ENCODE peak calls at places on chromosomes 2 and 18, in eight cellular contexts. One of them, this sample, is unnamed.

GRCh38 chr18:29749699-29750098 is 1292.8 kb downstream of the DSC3 start:
- DNase-seq in adrenal gland: no peak
- DNase-seq in CD4-positive, CD25-positive, alpha-beta regulatory T cell: no peak
- DNase-seq in retina: no peak
- DNase-seq in GM04504: peak; percentile 65
- DNase-seq in SW 1271: no peak
- DNase-seq in MG63: no peak
- DNase-seq in NB4: no peak
- DNase-seq in this sample: no peak

GRCh38 chr18:13173573-13173972 is 45.0 kb upstream of the LDLRAD4 start:
- DNase-seq in adrenal gland: no peak
- DNase-seq in CD4-positive, CD25-positive, alpha-beta regulatory T cell: no peak
- DNase-seq in retina: no peak
- DNase-seq in GM04504: no peak
- DNase-seq in SW 1271: no peak
- DNase-seq in MG63: no peak
- DNase-seq in NB4: no peak
- DNase-seq in this sample: no peak

GRCh38 chr18:24009651-24010333 is 4.8 kb upstream of the TTC39C start:
- DNase-seq in adrenal gland: no peak
- DNase-seq in CD4-positive, CD25-positive, alpha-beta regulatory T cell: no peak
- DNase-seq in retina: no peak
- DNase-seq in GM04504: no peak
- DNase-seq in SW 1271: no peak
- DNase-seq in MG63: no peak
- DNase-seq in NB4: no peak
- DNase-seq in this sample: no peak

GRCh38 chr2:68734688-68735525 is at the start of gene ARHGAP25:
- DNase-seq in adrenal gland: no peak
- DNase-seq in CD4-positive, CD25-positive, alpha-beta regulatory T cell: no peak
- DNase-seq in retina: no peak
- DNase-seq in GM04504: no peak
- DNase-seq in SW 1271: no peak
- DNase-seq in MG63: no peak
- DNase-seq in NB4: peak; percentile 89
- DNase-seq in this sample: no peak

GRCh38 chr2:3291113-3291512 is 86.5 kb downstream of the EIPR1 start:
- DNase-seq in adrenal gland: no peak
- DNase-seq in CD4-positive, CD25-positive, alpha-beta regulatory T cell: no peak
- DNase-seq in retina: no peak
- DNase-seq in GM04504: no peak
- DNase-seq in SW 1271: no peak
- DNase-seq in MG63: no peak
- DNase-seq in NB4: no peak
- DNase-seq in this sample: no peak

GRCh38 chr2:83069724-83070123 is 1389.4 kb downstream of the SUCLG1 start:
- DNase-seq in adrenal gland: no peak
- DNase-seq in CD4-positive, CD25-positive, alpha-beta regulatory T cell: no peak
- DNase-seq in retina: no peak
- DNase-seq in GM04504: peak; percentile 18
- DNase-seq in SW 1271: no peak
- DNase-seq in MG63: no peak
- DNase-seq in NB4: no peak
- DNase-seq in this sample: peak; percentile 3

GRCh38 chr2:241762933-241763369 is 13.7 kb upstream of the GAL3ST2 start:
- DNase-seq in adrenal gland: no peak
- DNase-seq in CD4-positive, CD25-positive, alpha-beta regulatory T cell: no peak
- DNase-seq in retina: no peak
- DNase-seq in GM04504: no peak
- DNase-seq in SW 1271: no peak
- DNase-seq in MG63: no peak
- DNase-seq in NB4: peak; percentile 88
- DNase-seq in this sample: no peak

GRCh38 chr2:215407061-215407460 is 28.8 kb downstream of the FN1 start:
- DNase-seq in adrenal gland: no peak
- DNase-seq in CD4-positive, CD25-positive, alpha-beta regulatory T cell: no peak
- DNase-seq in retina: no peak
- DNase-seq in GM04504: no peak
- DNase-seq in SW 1271: no peak
- DNase-seq in MG63: no peak
- DNase-seq in NB4: no peak
- DNase-seq in this sample: no peak

GRCh38 chr2:172208881-172209325 is 106.2 kb upstream of the DLX2 start:
- DNase-seq in adrenal gland: no peak
- DNase-seq in CD4-positive, CD25-positive, alpha-beta regulatory T cell: no peak
- DNase-seq in retina: no peak
- DNase-seq in GM04504: peak; percentile 57
- DNase-seq in SW 1271: peak; percentile 31
- DNase-seq in MG63: no peak
- DNase-seq in NB4: peak; percentile 90
- DNase-seq in this sample: no peak

GRCh38 chr2:96549967-96550786 is 13.6 kb downstream of the ARID5A start:
- DNase-seq in adrenal gland: peak; percentile 68
- DNase-seq in CD4-positive, CD25-positive, alpha-beta regulatory T cell: no peak
- DNase-seq in retina: no peak
- DNase-seq in GM04504: no peak
- DNase-seq in SW 1271: no peak
- DNase-seq in MG63: no peak
- DNase-seq in NB4: no peak
- DNase-seq in this sample: peak; percentile 76

GRCh38 chr2:101272045-101272784 is 19.5 kb downstream of the CNOT11 start:
- DNase-seq in adrenal gland: no peak
- DNase-seq in CD4-positive, CD25-positive, alpha-beta regulatory T cell: no peak
- DNase-seq in retina: no peak
- DNase-seq in GM04504: no peak
- DNase-seq in SW 1271: no peak
- DNase-seq in MG63: no peak
- DNase-seq in NB4: no peak
- DNase-seq in this sample: no peak

GRCh38 chr2:118089015-118089800 is 937 bp downstream of the INSIG2 start:
- DNase-seq in adrenal gland: no peak
- DNase-seq in CD4-positive, CD25-positive, alpha-beta regulatory T cell: no peak
- DNase-seq in retina: peak; percentile 51
- DNase-seq in GM04504: no peak
- DNase-seq in SW 1271: peak; percentile 39
- DNase-seq in MG63: peak; percentile 30
- DNase-seq in NB4: peak; percentile 51
- DNase-seq in this sample: peak; percentile 40

GRCh38 chr18:32201936-32202335 is 12.1 kb downstream of the MEP1B start:
- DNase-seq in adrenal gland: no peak
- DNase-seq in CD4-positive, CD25-positive, alpha-beta regulatory T cell: no peak
- DNase-seq in retina: no peak
- DNase-seq in GM04504: no peak
- DNase-seq in SW 1271: no peak
- DNase-seq in MG63: no peak
- DNase-seq in NB4: no peak
- DNase-seq in this sample: peak; percentile 9

GRCh38 chr2:46387886-46388515 is 90.8 kb downstream of the EPAS1 start:
- DNase-seq in adrenal gland: no peak
- DNase-seq in CD4-positive, CD25-positive, alpha-beta regulatory T cell: no peak
- DNase-seq in retina: no peak
- DNase-seq in GM04504: no peak
- DNase-seq in SW 1271: no peak
- DNase-seq in MG63: no peak
- DNase-seq in NB4: no peak
- DNase-seq in this sample: no peak

GRCh38 chr2:68774569-68775271 is 40.1 kb downstream of the ARHGAP25 start:
- DNase-seq in adrenal gland: peak; percentile 67
- DNase-seq in CD4-positive, CD25-positive, alpha-beta regulatory T cell: peak; percentile 44
- DNase-seq in retina: no peak
- DNase-seq in GM04504: no peak
- DNase-seq in SW 1271: no peak
- DNase-seq in MG63: no peak
- DNase-seq in NB4: peak; percentile 97
- DNase-seq in this sample: no peak

GRCh38 chr18:37578182-37578678 is 12.6 kb upstream of the CELF4 start:
- DNase-seq in adrenal gland: no peak
- DNase-seq in CD4-positive, CD25-positive, alpha-beta regulatory T cell: no peak
- DNase-seq in retina: no peak
- DNase-seq in GM04504: no peak
- DNase-seq in SW 1271: no peak
- DNase-seq in MG63: no peak
- DNase-seq in NB4: no peak
- DNase-seq in this sample: no peak

GRCh38 chr2:29829841-29830240 is 91.5 kb downstream of the ALK start:
- DNase-seq in adrenal gland: no peak
- DNase-seq in CD4-positive, CD25-positive, alpha-beta regulatory T cell: no peak
- DNase-seq in retina: no peak
- DNase-seq in GM04504: no peak
- DNase-seq in SW 1271: no peak
- DNase-seq in MG63: peak; percentile 47
- DNase-seq in NB4: no peak
- DNase-seq in this sample: no peak

GRCh38 chr2:240511351-240512108 is 46.3 kb downstream of the ANKMY1 start:
- DNase-seq in adrenal gland: no peak
- DNase-seq in CD4-positive, CD25-positive, alpha-beta regulatory T cell: no peak
- DNase-seq in retina: no peak
- DNase-seq in GM04504: no peak
- DNase-seq in SW 1271: no peak
- DNase-seq in MG63: no peak
- DNase-seq in NB4: no peak
- DNase-seq in this sample: no peak

GRCh38 chr2:72999729-73000725 is 71.5 kb downstream of the SFXN5 start:
- DNase-seq in adrenal gland: no peak
- DNase-seq in CD4-positive, CD25-positive, alpha-beta regulatory T cell: no peak
- DNase-seq in retina: no peak
- DNase-seq in GM04504: peak; percentile 9
- DNase-seq in SW 1271: no peak
- DNase-seq in MG63: peak; percentile 81
- DNase-seq in NB4: no peak
- DNase-seq in this sample: no peak

GRCh38 chr2:241490825-241491505 is 17.4 kb downstream of the STK25 start:
- DNase-seq in adrenal gland: no peak
- DNase-seq in CD4-positive, CD25-positive, alpha-beta regulatory T cell: no peak
- DNase-seq in retina: no peak
- DNase-seq in GM04504: no peak
- DNase-seq in SW 1271: no peak
- DNase-seq in MG63: no peak
- DNase-seq in NB4: no peak
- DNase-seq in this sample: no peak

GRCh38 chr2:118993392-118993752 is 51.4 kb downstream of the MARCO start:
- DNase-seq in adrenal gland: no peak
- DNase-seq in CD4-positive, CD25-positive, alpha-beta regulatory T cell: no peak
- DNase-seq in retina: no peak
- DNase-seq in GM04504: no peak
- DNase-seq in SW 1271: no peak
- DNase-seq in MG63: no peak
- DNase-seq in NB4: no peak
- DNase-seq in this sample: no peak

GRCh38 chr18:23964282-23965238 is 50.0 kb upstream of the TTC39C start:
- DNase-seq in adrenal gland: no peak
- DNase-seq in CD4-positive, CD25-positive, alpha-beta regulatory T cell: peak; percentile 16
- DNase-seq in retina: no peak
- DNase-seq in GM04504: no peak
- DNase-seq in SW 1271: no peak
- DNase-seq in MG63: no peak
- DNase-seq in NB4: peak; percentile 22
- DNase-seq in this sample: peak; percentile 70

GRCh38 chr2:30164131-30164925 is 17.5 kb downstream of the YPEL5 start:
- DNase-seq in adrenal gland: no peak
- DNase-seq in CD4-positive, CD25-positive, alpha-beta regulatory T cell: no peak
- DNase-seq in retina: no peak
- DNase-seq in GM04504: no peak
- DNase-seq in SW 1271: no peak
- DNase-seq in MG63: no peak
- DNase-seq in NB4: no peak
- DNase-seq in this sample: no peak

GRCh38 chr2:96923201-96923600 is 53.3 kb upstream of the SEMA4C start:
- DNase-seq in adrenal gland: no peak
- DNase-seq in CD4-positive, CD25-positive, alpha-beta regulatory T cell: no peak
- DNase-seq in retina: no peak
- DNase-seq in GM04504: no peak
- DNase-seq in SW 1271: no peak
- DNase-seq in MG63: no peak
- DNase-seq in NB4: no peak
- DNase-seq in this sample: no peak

GRCh38 chr2:232528746-232529445 is 2.9 kb downstream of the CHRND start:
- DNase-seq in adrenal gland: no peak
- DNase-seq in CD4-positive, CD25-positive, alpha-beta regulatory T cell: no peak
- DNase-seq in retina: no peak
- DNase-seq in GM04504: no peak
- DNase-seq in SW 1271: no peak
- DNase-seq in MG63: peak; percentile 60
- DNase-seq in NB4: no peak
- DNase-seq in this sample: no peak

GRCh38 chr18:23612434-23613090 is 26.3 kb upstream of the NPC1 start:
- DNase-seq in adrenal gland: peak; percentile 70
- DNase-seq in CD4-positive, CD25-positive, alpha-beta regulatory T cell: no peak
- DNase-seq in retina: no peak
- DNase-seq in GM04504: no peak
- DNase-seq in SW 1271: no peak
- DNase-seq in MG63: no peak
- DNase-seq in NB4: no peak
- DNase-seq in this sample: no peak

GRCh38 chr2:26584191-26584590 is 57.0 kb downstream of the CIB4 start:
- DNase-seq in adrenal gland: no peak
- DNase-seq in CD4-positive, CD25-positive, alpha-beta regulatory T cell: no peak
- DNase-seq in retina: no peak
- DNase-seq in GM04504: no peak
- DNase-seq in SW 1271: no peak
- DNase-seq in MG63: no peak
- DNase-seq in NB4: no peak
- DNase-seq in this sample: no peak

GRCh38 chr18:74521068-74521725 is 13.1 kb upstream of the CNDP1 start:
- DNase-seq in adrenal gland: no peak
- DNase-seq in CD4-positive, CD25-positive, alpha-beta regulatory T cell: no peak
- DNase-seq in retina: no peak
- DNase-seq in GM04504: no peak
- DNase-seq in SW 1271: no peak
- DNase-seq in MG63: no peak
- DNase-seq in NB4: no peak
- DNase-seq in this sample: no peak

GRCh38 chr2:61328707-61329251 is 142.1 kb downstream of the USP34 start:
- DNase-seq in adrenal gland: no peak
- DNase-seq in CD4-positive, CD25-positive, alpha-beta regulatory T cell: no peak
- DNase-seq in retina: no peak
- DNase-seq in GM04504: peak; percentile 65
- DNase-seq in SW 1271: no peak
- DNase-seq in MG63: no peak
- DNase-seq in NB4: peak; percentile 77
- DNase-seq in this sample: no peak

GRCh38 chr2:3488768-3489448 is 30.4 kb downstream of the ADI1 start:
- DNase-seq in adrenal gland: no peak
- DNase-seq in CD4-positive, CD25-positive, alpha-beta regulatory T cell: no peak
- DNase-seq in retina: no peak
- DNase-seq in GM04504: no peak
- DNase-seq in SW 1271: no peak
- DNase-seq in MG63: no peak
- DNase-seq in NB4: no peak
- DNase-seq in this sample: peak; percentile 82

GRCh38 chr2:150485114-150485870 is 2.2 kb downstream of the RND3 start:
- DNase-seq in adrenal gland: peak; percentile 84
- DNase-seq in CD4-positive, CD25-positive, alpha-beta regulatory T cell: no peak
- DNase-seq in retina: peak; percentile 90
- DNase-seq in GM04504: peak; percentile 26
- DNase-seq in SW 1271: peak; percentile 65
- DNase-seq in MG63: peak; percentile 85
- DNase-seq in NB4: no peak
- DNase-seq in this sample: peak; percentile 83

GRCh38 chr2:80304522-80304878 is at the start of gene LRRTM1:
- DNase-seq in adrenal gland: no peak
- DNase-seq in CD4-positive, CD25-positive, alpha-beta regulatory T cell: no peak
- DNase-seq in retina: no peak
- DNase-seq in GM04504: no peak
- DNase-seq in SW 1271: no peak
- DNase-seq in MG63: peak; percentile 12
- DNase-seq in NB4: no peak
- DNase-seq in this sample: peak; percentile 77

GRCh38 chr2:121256720-121257475 is 28.1 kb downstream of the TFCP2L1 start:
- DNase-seq in adrenal gland: no peak
- DNase-seq in CD4-positive, CD25-positive, alpha-beta regulatory T cell: no peak
- DNase-seq in retina: no peak
- DNase-seq in GM04504: no peak
- DNase-seq in SW 1271: no peak
- DNase-seq in MG63: no peak
- DNase-seq in NB4: no peak
- DNase-seq in this sample: no peak

GRCh38 chr18:8084160-8084559 is 517.0 kb downstream of the PTPRM start:
- DNase-seq in adrenal gland: peak; percentile 36
- DNase-seq in CD4-positive, CD25-positive, alpha-beta regulatory T cell: no peak
- DNase-seq in retina: no peak
- DNase-seq in GM04504: peak; percentile 15
- DNase-seq in SW 1271: peak; percentile 1
- DNase-seq in MG63: peak; percentile 7
- DNase-seq in NB4: peak; percentile 41
- DNase-seq in this sample: peak; percentile 79

This sample was measured in NCI-H82.